ENCODE peak calls at places on chromosomes 1 and 21, in six cellular contexts. E is GM12865; F is choroid plexus epithelial cell; D is fibroblast of mammary gland; J is activated CD8-positive, alpha-beta T cell treated with anti-CD3 and anti-CD28 coated beads for 36 hours; S is right lobe of liver. C is an unnamed sample.

GRCh38 chr1:83114136-83114834 is 884.6 kb downstream of the TTLL7 start:
- DNase-seq in F (no peak), D (no peak), E (no peak), J (no peak), S (no peak), C (no peak)

GRCh38 chr1:239125027-239125426 is 261.3 kb upstream of the CHRM3 start:
- DNase-seq in F (no peak), E (no peak), D (peak), J (no peak), S (no peak), C (no peak)

GRCh38 chr1:41533016-41533730 is 48.7 kb upstream of the EDN2 start:
- DNase-seq in E (no peak), S (peak), F (no peak), D (no peak), J (no peak), C (no peak)

GRCh38 chr1:33326690-33327300 is 5.9 kb upstream of the A3GALT2 start:
- DNase-seq in D (no peak), E (no peak), F (no peak), J (no peak), S (no peak), C (no peak)

GRCh38 chr1:14787604-14788003 is 189.1 kb downstream of the KAZN start:
- DNase-seq in D (no peak), F (no peak), S (no peak), J (no peak), E (no peak), C (no peak)

GRCh38 chr1:22636927-22637326 is 499 bp downstream of the C1QA start:
- DNase-seq in E (no peak), D (no peak), S (no peak), F (no peak), J (no peak), C (no peak)

GRCh38 chr1:8047686-8048522 is 21.8 kb upstream of the ERRFI1 start:
- DNase-seq in F (peak), D (peak), E (no peak), J (no peak), S (no peak), C (no peak)

GRCh38 chr1:208088319-208088718 is 155.9 kb downstream of the PLXNA2 start:
- DNase-seq in F (no peak), S (no peak), D (no peak), J (peak), E (no peak), C (no peak)

GRCh38 chr1:234222561-234223280 is 150.5 kb upstream of the COA6 start:
- DNase-seq in D (no peak), F (no peak), S (no peak), E (no peak), J (no peak), C (no peak)

GRCh38 chr1:197180252-197180878 is 33.9 kb upstream of the ASPM start:
- DNase-seq in J (no peak), E (peak), F (peak), D (peak), S (no peak), C (peak)

GRCh38 chr1:14777516-14778506 is 179.3 kb downstream of the KAZN start:
- DNase-seq in J (peak), E (no peak), D (no peak), F (no peak), S (no peak), C (no peak)

GRCh38 chr1:100455478-100456072 is 82.4 kb upstream of the GPR88 start:
- DNase-seq in J (no peak), S (no peak), E (no peak), D (peak), F (peak), C (no peak)

GRCh38 chr1:9289090-9289534 is 3.6 kb upstream of the SPSB1 start:
- DNase-seq in D (peak), J (peak), F (peak), S (peak), E (peak), C (peak)

GRCh38 chr1:234980657-234981396 is 147.8 kb downstream of the TOMM20 start:
- DNase-seq in S (peak), F (peak), J (peak), D (peak), E (peak), C (peak)

GRCh38 chr21:39660596-39660995 is 47.9 kb downstream of the B3GALT5 start:
- DNase-seq in D (peak), J (no peak), F (peak), E (no peak), S (no peak), C (no peak)

GRCh38 chr1:33147997-33148314 is 33.9 kb downstream of the TRIM62 start:
- DNase-seq in D (peak), S (no peak), F (peak), E (peak), J (peak), C (no peak)

GRCh38 chr1:246121533-246121932 is 385.5 kb downstream of the SMYD3 start:
- DNase-seq in J (no peak), F (no peak), E (no peak), D (peak), S (no peak), C (no peak)

GRCh38 chr1:109822749-109823542 is 59.2 kb upstream of the EPS8L3 start:
- DNase-seq in S (no peak), J (no peak), E (peak), F (no peak), D (no peak), C (peak)

GRCh38 chr1:29513357-29513756 is 277.0 kb downstream of the PTPRU start:
- DNase-seq in S (peak), J (peak), F (peak), E (peak), D (peak), C (peak)

GRCh38 chr1:116131866-116132605 is 20.8 kb downstream of the MAB21L3 start:
- DNase-seq in S (no peak), J (no peak), D (no peak), E (no peak), F (no peak), C (no peak)

GRCh38 chr1:68162761-68163160 is 69.6 kb downstream of the WLS start:
- DNase-seq in J (no peak), D (no peak), E (no peak), F (no peak), S (no peak), C (no peak)

GRCh38 chr1:86779308-86780191 is 75.2 kb downstream of the SH3GLB1 start:
- DNase-seq in F (peak), E (no peak), D (peak), J (no peak), S (no peak), C (no peak)

GRCh38 chr1:109910123-109910962 is at the start of gene CSF1:
- DNase-seq in S (peak), J (peak), F (peak), E (peak), D (peak), C (peak)

GRCh38 chr1:116693759-116694482 is 26.4 kb upstream of the IGSF3 start:
- DNase-seq in D (peak), F (peak), S (no peak), E (no peak), J (no peak), C (no peak)

GRCh38 chr1:160032165-160032827 is 506 bp upstream of the PIGM start:
- DNase-seq in S (no peak), F (no peak), E (peak), D (no peak), J (peak), C (peak)

GRCh38 chr1:145918992-145919939 is 749 bp upstream of the PEX11B start:
- DNase-seq in E (peak), F (peak), D (peak), S (peak), J (peak), C (peak)

GRCh38 chr1:202703191-202703590 is 7.1 kb downstream of the SYT2 start:
- DNase-seq in D (no peak), E (no peak), J (no peak), S (no peak), F (no peak), C (no peak)

GRCh38 chr1:25532970-25533369 is 10.4 kb upstream of the LDLRAP1 start:
- DNase-seq in E (no peak), F (no peak), J (no peak), D (no peak), S (no peak), C (no peak)
- TF ChIP-seq CTCF in E (no peak), F (no peak), J (no peak), D (no peak), S (no peak), C (no peak)

GRCh38 chr1:52141513-52142219 is at the start of gene ZFYVE9:
- DNase-seq in F (peak), E (peak), D (peak), S (peak), J (peak), C (peak)

GRCh38 chr1:52140633-52141512 is 1.0 kb upstream of the ZFYVE9 start:
- DNase-seq in E (no peak), J (no peak), F (peak), D (no peak), S (no peak), C (no peak)

GRCh38 chr1:52139817-52140540 is 1.9 kb upstream of the ZFYVE9 start:
- DNase-seq in D (peak), J (peak), F (peak), S (no peak), E (peak), C (peak)

GRCh38 chr1:52145137-52145536 is 3.2 kb downstream of the ZFYVE9 start:
- DNase-seq in S (no peak), E (no peak), F (no peak), J (no peak), D (no peak), C (no peak)

DNA sequence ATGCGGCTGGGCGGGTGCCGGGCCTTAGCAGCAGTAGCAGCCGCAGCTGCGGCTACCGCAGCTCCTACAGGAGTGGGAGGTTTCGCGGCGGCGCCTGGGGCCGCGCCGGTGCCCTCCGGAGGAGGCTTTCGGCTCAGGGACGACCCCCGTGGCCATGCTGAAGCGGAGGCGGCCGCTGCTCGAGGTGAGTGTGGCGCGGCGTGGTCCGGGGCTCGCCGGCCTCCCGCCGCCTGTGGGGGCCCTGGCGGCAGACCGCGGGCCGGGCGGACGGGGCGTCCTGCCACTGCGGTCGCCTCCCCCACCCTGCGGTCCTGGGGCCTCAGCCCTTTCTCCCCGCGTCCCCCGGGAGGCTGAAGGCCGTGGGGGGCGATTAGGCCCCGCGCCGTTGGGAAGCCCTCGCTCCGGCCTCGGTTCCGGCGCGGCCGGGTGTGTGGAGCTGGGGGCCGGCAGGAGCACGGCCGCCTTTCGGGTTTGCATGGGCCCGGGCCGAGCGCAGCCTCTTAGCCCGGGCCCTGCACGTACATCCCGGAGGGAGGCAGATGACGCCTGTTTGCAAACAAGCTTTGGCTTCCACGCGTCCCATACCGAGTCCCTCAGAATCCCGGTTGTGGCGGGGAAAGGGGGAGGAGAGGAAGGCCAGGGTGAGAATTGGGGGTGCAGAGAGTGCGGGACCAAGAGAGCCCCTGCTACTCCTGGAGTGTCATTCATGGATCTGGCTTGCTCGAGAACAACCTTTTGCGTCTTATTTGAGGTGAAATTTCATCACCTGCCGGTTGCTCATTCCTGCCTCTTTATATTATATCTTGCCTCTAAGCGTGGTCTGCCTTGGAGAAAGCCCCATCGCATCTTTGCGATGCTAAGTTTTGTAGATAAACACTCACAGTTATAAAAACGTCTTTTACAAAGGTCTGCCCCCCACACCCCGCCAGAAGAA is 598 bp downstream of the ZFYVE9 start:
- DNase-seq in J (peak), F (peak), E (peak), S (peak), D (peak), C (peak)
- TF ChIP-seq CTCF in J (no peak), F (peak), E (no peak), S (peak), D (no peak), C (no peak)

GRCh38 chr1:35443768-35444518 is 113.3 kb downstream of the KIAA0319L start:
- DNase-seq in F (peak), D (peak), E (no peak), J (no peak), S (no peak), C (no peak)
- TF ChIP-seq CTCF in F (peak), D (peak), E (no peak), J (no peak), S (no peak), C (no peak)

GRCh38 chr1:154145986-154146385 is 8.9 kb downstream of the NUP210L start:
- DNase-seq in E (no peak), S (no peak), J (peak), D (no peak), F (no peak), C (no peak)
- TF ChIP-seq CTCF in E (peak), S (peak), J (peak), D (peak), F (peak), C (no peak)

GRCh38 chr21:37461494-37461893 is 94.9 kb downstream of the DYRK1A start:
- DNase-seq in D (no peak), F (peak), S (no peak), J (no peak), E (peak), C (peak)

GRCh38 chr21:37462087-37462861 is 95.7 kb downstream of the DYRK1A start:
- DNase-seq in J (no peak), D (no peak), S (no peak), E (no peak), F (no peak), C (no peak)

GRCh38 chr21:37458669-37459276 is 92.2 kb downstream of the DYRK1A start:
- DNase-seq in J (no peak), D (no peak), E (no peak), S (no peak), F (no peak), C (no peak)

GRCh38 chr21:37459575-37459974 is 93.0 kb downstream of the DYRK1A start:
- DNase-seq in E (no peak), S (no peak), D (peak), F (peak), J (no peak), C (no peak)

DNA sequence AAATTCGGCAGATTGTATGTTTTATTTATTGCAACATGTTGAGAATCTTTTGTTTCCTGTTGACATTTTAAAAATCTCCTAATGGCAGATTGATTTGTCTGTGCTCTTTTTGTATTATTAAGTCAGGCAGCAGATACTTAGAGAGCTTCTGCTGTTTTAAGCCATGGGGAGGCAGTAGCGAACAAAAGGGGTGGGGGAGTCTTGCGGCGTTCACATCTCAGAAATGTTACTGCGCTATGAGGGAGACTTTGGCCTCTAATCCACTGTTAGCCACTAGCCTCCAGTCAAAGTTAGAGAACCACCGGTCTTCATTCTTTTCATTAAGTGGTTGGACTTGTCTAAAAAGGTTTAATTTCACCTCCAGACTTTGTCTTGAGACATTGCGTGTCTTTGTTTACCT is 93.6 kb downstream of the DYRK1A start:
- DNase-seq in J (no peak), S (no peak), D (no peak), E (no peak), F (no peak), C (no peak)
- TF ChIP-seq CTCF in J (no peak), S (no peak), D (peak), E (no peak), F (peak), C (no peak)

DNA sequence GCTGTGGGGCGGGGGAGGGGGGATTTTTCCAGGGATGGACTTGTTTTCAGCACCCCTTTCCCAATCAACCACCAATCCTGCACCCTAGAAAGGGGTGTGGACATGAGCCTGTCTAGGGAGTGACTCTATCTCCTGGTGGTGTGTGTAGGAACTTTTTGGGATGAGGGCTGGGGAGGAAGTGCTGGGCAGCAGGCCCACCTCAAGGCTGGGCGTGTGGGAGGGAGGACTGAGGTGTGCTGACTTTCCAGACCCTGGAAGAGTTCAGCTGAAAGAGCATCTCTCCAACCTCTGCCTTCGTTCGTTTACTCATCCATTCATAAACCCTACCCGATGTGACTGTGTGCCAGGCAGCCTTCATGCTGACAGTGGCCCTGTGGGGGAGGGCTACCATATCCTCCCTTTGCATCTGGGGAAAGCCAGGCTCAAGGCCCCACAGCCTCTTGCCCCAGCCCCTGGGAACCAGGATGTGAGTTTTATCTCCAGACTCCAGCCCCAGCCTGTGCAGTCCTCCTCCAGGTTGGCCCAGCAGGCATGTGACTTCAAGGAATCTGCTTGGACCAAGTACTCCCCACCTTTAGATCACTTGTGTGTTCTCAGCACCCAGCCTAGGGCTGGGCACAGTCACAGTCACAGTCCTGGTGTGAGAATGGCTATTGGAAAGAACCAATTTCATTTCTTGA is 6.7 kb downstream of the KNCN start:
- DNase-seq in F (no peak), J (no peak), S (no peak), D (no peak), E (no peak), C (no peak)
- TF ChIP-seq CTCF in F (peak), J (no peak), S (no peak), D (peak), E (no peak), C (no peak)

GRCh38 chr1:186325239-186325638 is 49.8 kb downstream of the TPR start:
- DNase-seq in S (no peak), J (no peak), E (peak), D (peak), F (peak), C (no peak)
- TF ChIP-seq CTCF in S (peak), J (peak), E (peak), D (peak), F (peak), C (no peak)

DNA sequence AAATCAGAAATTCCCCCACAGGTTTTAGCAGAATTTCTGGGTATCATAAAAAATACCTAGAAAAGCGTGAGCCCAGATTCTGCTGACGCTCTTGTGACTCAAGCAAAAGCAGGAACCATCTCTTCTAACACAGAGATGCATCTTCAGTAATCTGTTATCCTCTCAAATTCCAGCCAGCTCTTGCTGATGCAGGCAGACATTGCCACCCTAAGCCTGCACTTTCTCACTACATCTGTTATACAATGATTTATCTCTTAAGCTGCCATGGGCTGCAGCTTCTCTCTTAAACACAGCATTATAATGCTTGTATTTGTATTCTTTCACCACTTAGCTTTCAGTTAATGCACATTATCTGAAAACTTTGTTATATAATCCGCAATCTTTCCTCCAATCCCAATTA is 112.9 kb upstream of the RGS1 start:
- DNase-seq in F (no peak), E (no peak), D (no peak), J (no peak), S (no peak), C (no peak)
- TF ChIP-seq CTCF in F (no peak), E (no peak), D (no peak), J (no peak), S (no peak), C (no peak)

GRCh38 chr1:46537651-46538050 is 13.8 kb downstream of the KNCN start:
- DNase-seq in S (no peak), J (no peak), F (no peak), E (no peak), D (no peak), C (no peak)

GRCh38 chr1:46533179-46533864 is 18.1 kb downstream of the KNCN start:
- DNase-seq in S (no peak), E (peak), F (peak), J (peak), D (peak), C (no peak)

GRCh38 chr1:46532498-46533178 is 18.8 kb downstream of the KNCN start:
- DNase-seq in J (peak), D (peak), E (peak), F (peak), S (peak), C (peak)

GRCh38 chr1:46536527-46536926 is 14.9 kb downstream of the KNCN start:
- DNase-seq in E (no peak), J (no peak), F (no peak), D (no peak), S (no peak), C (no peak)

GRCh38 chr1:46535063-46535462 is 16.4 kb downstream of the KNCN start:
- DNase-seq in E (peak), D (peak), J (peak), S (peak), F (no peak), C (no peak)
- TF ChIP-seq CTCF in E (peak), D (peak), J (no peak), S (peak), F (peak), C (peak)